ENCODE peak calls at places on chromosomes 2 and 18, in six cellular contexts. V is upper lobe of right lung, I is left ventricle myocardium inferior, W is colonic mucosa, C is heart left ventricle, O is K562. X is an unnamed sample.

GRCh38 chr2:131029812-131030211 is 63.4 kb downstream of the FAM168B start:
- DNase-seq in V (peak; percentile 29), I (no peak), W (peak; percentile 7), C (no peak), O (no peak), X (no peak)

GRCh38 chr18:3526421-3527354 is 76.7 kb downstream of the TGIF1 start:
- DNase-seq in V (no peak), I (no peak), W (no peak), C (no peak), O (peak; percentile 68), X (peak; percentile 72)

GRCh38 chr2:239186958-239187357 is 213.9 kb downstream of the HDAC4 start:
- DNase-seq in V (peak; percentile 34), I (peak; percentile 1), W (no peak), C (peak; percentile 9), O (no peak), X (no peak)

GRCh38 chr18:5173646-5174045 is 23.4 kb downstream of the AKAIN1 start:
- DNase-seq in V (no peak), I (no peak), W (no peak), C (no peak), O (no peak), X (no peak)

GRCh38 chr2:175576875-175577274 is 395.4 kb upstream of the ATP5MC3 start:
- DNase-seq in V (no peak), I (no peak), W (no peak), C (no peak), O (no peak), X (no peak)

GRCh38 chr2:216857131-216857550 is 2.7 kb downstream of the TNP1 start:
- DNase-seq in V (no peak), I (no peak), W (no peak), C (no peak), O (no peak), X (peak; percentile 62)

GRCh38 chr2:230575640-230576324 is 136.9 kb upstream of the CAB39 start:
- DNase-seq in V (no peak), I (no peak), W (no peak), C (no peak), O (peak; percentile 41), X (no peak)

GRCh38 chr18:54946149-54946581 is 13.1 kb downstream of the CCDC68 start:
- DNase-seq in V (no peak), I (peak; percentile 23), W (peak; percentile 91), C (peak; percentile 46), O (peak; percentile 14), X (no peak)

GRCh38 chr18:61475931-61476330 is 142.7 kb downstream of the CDH20 start:
- DNase-seq in V (no peak), I (no peak), W (no peak), C (no peak), O (no peak), X (no peak)

GRCh38 chr2:62596061-62596658 is 90.2 kb upstream of the TMEM17 start:
- DNase-seq in V (no peak), I (no peak), W (no peak), C (no peak), O (no peak), X (peak; percentile 80)

GRCh38 chr2:18883626-18884456 is 294.5 kb upstream of the NT5C1B start:
- DNase-seq in V (no peak), I (no peak), W (no peak), C (no peak), O (no peak), X (peak; percentile 38)

GRCh38 chr2:230128943-230129342 is 60.2 kb upstream of the SLC16A14 start:
- DNase-seq in V (no peak), I (no peak), W (peak; percentile 36), C (no peak), O (no peak), X (peak; percentile 38)

GRCh38 chr2:86062043-86062442 is 43.6 kb downstream of the POLR1A start:
- DNase-seq in V (no peak), I (no peak), W (no peak), C (no peak), O (no peak), X (peak; percentile 63)

GRCh38 chr2:8234253-8234652 is 447.6 kb upstream of the ID2 start:
- DNase-seq in V (no peak), I (no peak), W (no peak), C (no peak), O (no peak), X (no peak)
- H3K4me3 ChIP-seq in V (no peak overlapping the region), I (no peak overlapping the region), W (no peak overlapping the region), C (no peak overlapping the region), O (no peak overlapping the region), X (no peak overlapping the region)

GRCh38 chr2:149371476-149371875 is 41.1 kb downstream of the LYPD6 start:
- DNase-seq in V (no peak), I (no peak), W (no peak), C (no peak), O (no peak), X (no peak)
- H3K4me3 ChIP-seq in V (no peak overlapping the region), I (no peak overlapping the region), W (no peak overlapping the region), C (no peak overlapping the region), O (no peak overlapping the region), X (no peak overlapping the region)

DNA sequence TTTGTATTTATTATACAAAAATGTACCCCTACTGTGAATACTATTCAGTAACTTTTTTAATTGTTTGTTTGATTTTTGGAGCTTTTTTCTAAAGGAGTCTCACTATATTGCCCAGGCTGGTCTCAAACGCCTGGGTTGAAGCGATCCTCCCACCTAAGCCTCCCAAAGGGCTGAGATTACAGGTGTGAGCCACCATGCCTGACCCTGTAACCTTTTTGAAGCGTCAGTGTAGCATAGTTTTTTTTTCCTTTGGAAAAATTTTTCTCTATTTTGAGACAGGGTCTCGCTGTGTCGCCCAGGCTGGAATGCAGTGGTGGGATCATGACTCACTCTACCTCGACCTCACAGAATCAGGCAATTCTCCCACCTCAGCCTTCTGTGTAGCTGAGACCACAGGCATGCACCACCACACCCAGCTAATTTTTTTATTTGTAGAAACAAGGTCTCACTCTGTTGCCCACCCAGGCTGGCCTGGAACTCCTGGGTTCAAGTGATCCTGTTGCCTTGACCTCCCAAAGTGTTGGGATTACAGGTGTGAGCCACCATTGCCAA is 2.0 kb downstream of the GMCL1 start:
- DNase-seq in V (no peak), I (no peak), W (no peak), C (no peak), O (no peak), X (peak; percentile 22)
- H3K4me3 ChIP-seq in V (no peak overlapping the region), I (no peak overlapping the region), W (no peak overlapping the region), C (no peak overlapping the region), O (peak overlapping the region; percentile 75), X (no peak overlapping the region)

DNA sequence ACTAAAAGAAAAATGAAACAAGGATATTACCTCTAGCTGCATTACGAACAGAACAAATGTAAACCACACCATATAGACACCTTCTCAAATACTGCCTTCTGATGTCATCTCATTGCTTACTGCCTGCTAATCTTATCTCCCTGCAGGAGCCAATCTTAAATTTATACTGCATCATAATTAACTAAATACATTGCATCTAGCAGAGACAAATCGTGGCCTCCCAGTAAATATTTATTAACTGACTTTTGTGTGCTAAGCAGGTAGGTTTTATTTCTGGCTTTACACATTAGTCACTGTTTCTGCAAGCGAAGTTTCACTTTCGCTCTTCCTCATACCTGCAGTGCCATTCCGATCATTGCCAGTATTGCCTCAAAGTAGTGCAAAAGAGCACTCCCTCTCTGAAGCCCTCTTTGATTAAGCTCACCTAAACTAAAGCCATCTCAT is 67.5 kb downstream of the SPATS2L start:
- DNase-seq in V (no peak), I (no peak), W (peak; percentile 60), C (no peak), O (no peak), X (no peak)
- H3K4me3 ChIP-seq in V (peak overlapping the region; percentile 35), I (no peak overlapping the region), W (no peak overlapping the region), C (no peak overlapping the region), O (no peak overlapping the region), X (no peak overlapping the region)

GRCh38 chr2:149645391-149645790 is 57.8 kb upstream of the MMADHC start:
- DNase-seq in V (no peak), I (no peak), W (no peak), C (no peak), O (no peak), X (peak; percentile 32)

GRCh38 chr2:149650006-149650405 is 62.4 kb upstream of the MMADHC start:
- DNase-seq in V (no peak), I (no peak), W (no peak), C (no peak), O (no peak), X (no peak)

GRCh38 chr2:149652520-149652919 is 64.9 kb upstream of the MMADHC start:
- DNase-seq in V (no peak), I (no peak), W (no peak), C (no peak), O (no peak), X (no peak)

GRCh38 chr2:149651229-149651628 is 63.7 kb upstream of the MMADHC start:
- DNase-seq in V (no peak), I (no peak), W (no peak), C (no peak), O (no peak), X (no peak)

DNA sequence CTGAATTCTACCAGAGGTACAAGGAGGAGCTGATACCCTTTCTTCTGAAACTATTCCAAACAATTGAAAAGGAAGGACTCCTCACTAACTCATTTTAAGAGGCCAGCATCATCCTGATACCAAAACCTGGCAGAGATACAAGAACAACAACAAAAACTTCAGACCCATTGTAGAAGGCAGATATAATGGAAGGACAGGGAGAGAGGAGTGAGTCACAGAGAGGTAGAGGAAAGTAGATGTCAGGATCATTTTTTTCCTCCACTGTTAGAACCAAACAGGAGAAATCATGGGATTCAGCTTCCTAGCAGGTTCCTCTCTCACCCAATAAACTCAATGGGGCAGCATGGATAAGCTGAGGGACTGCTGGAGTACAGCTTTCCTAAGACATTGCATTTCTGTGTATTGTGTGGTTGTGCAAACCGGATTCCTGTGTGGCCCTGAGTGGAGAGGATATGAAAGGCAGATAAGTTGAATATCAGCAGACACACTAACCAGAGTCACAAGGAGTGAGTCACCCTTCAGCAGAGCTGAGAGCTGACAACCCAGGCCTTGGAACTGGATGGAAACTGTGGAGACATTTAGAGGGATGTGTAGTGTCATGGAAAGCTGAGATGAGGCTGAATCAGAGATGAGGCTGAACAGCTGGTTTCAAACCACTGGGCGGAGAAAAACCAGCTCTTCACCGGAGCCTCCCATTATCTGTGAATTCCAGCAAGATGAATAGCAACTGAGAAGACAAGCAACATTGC is 60.9 kb upstream of the MMADHC start:
- DNase-seq in V (no peak), I (no peak), W (peak; percentile 20), C (peak; percentile 21), O (no peak), X (peak; percentile 93)
- H3K4me3 ChIP-seq in V (no peak overlapping the region), I (no peak overlapping the region), W (no peak overlapping the region), C (no peak overlapping the region), O (no peak overlapping the region), X (no peak overlapping the region)

GRCh38 chr2:48138898-48139297 is 232.6 kb upstream of the FBXO11 start:
- DNase-seq in V (no peak), I (no peak), W (no peak), C (no peak), O (no peak), X (no peak)
- H3K4me3 ChIP-seq in V (no peak overlapping the region), I (no peak overlapping the region), W (no peak overlapping the region), C (no peak overlapping the region), O (no peak overlapping the region), X (no peak overlapping the region)

GRCh38 chr2:75389271-75389670 is 171.5 kb downstream of the EVA1A start:
- DNase-seq in V (no peak), I (no peak), W (no peak), C (no peak), O (no peak), X (no peak)
- H3K4me3 ChIP-seq in V (no peak overlapping the region), I (no peak overlapping the region), W (no peak overlapping the region), C (no peak overlapping the region), O (no peak overlapping the region), X (no peak overlapping the region)

GRCh38 chr2:207744451-207744850 is 25.3 kb downstream of the FZD5 start:
- DNase-seq in V (no peak), I (no peak), W (no peak), C (no peak), O (no peak), X (no peak)
- H3K4me3 ChIP-seq in V (no peak overlapping the region), I (no peak overlapping the region), W (no peak overlapping the region), C (no peak overlapping the region), O (no peak overlapping the region), X (no peak overlapping the region)

X was measured in astrocyte of the spinal cord.